ENCODE peak calls at places on chromosomes 6 and 20, in eight cellular contexts. J is KBM-7, B is AG10803, Q is HS-27A, Z is endothelial cell, D is T-cell, W is GM12865, V is lung. K is an unnamed sample.

GRCh38 chr6:4611441-4612129 is 164.6 kb upstream of the CDYL start:
- DNase-seq in J (no peak), B (peak), Q (no peak), Z (no peak), D (no peak), W (no peak), V (no peak), K (no peak)

GRCh38 chr6:16338577-16339262 is 100.3 kb downstream of the GMPR start:
- DNase-seq in J (peak), B (peak), Q (peak), Z (peak), D (no peak), W (no peak), V (peak), K (peak)

GRCh38 chr6:121522771-121523386 is 87.4 kb downstream of the GJA1 start:
- DNase-seq in J (no peak), B (peak), Q (no peak), Z (no peak), D (no peak), W (no peak), V (no peak), K (no peak)

GRCh38 chr6:128807577-128807976 is 75.4 kb upstream of the LAMA2 start:
- DNase-seq in J (peak), B (peak), Q (no peak), Z (no peak), D (no peak), W (peak), V (no peak), K (no peak)

GRCh38 chr6:167652701-167653095 is 174.0 kb upstream of the AFDN start:
- DNase-seq in J (peak), B (no peak), Q (no peak), Z (peak), D (no peak), W (no peak), V (no peak), K (no peak)

GRCh38 chr20:63766695-63767426 is 27.3 kb downstream of the SLC2A4RG start:
- DNase-seq in J (no peak), B (no peak), Q (no peak), Z (no peak), D (no peak), W (no peak), V (no peak), K (no peak)

GRCh38 chr6:158706369-158706982 is 56.6 kb downstream of the SYTL3 start:
- DNase-seq in J (peak), B (peak), Q (peak), Z (peak), D (no peak), W (no peak), V (peak), K (peak)

GRCh38 chr6:110337481-110337880 is 20.7 kb downstream of the METTL24 start:
- DNase-seq in J (no peak), B (peak), Q (no peak), Z (no peak), D (no peak), W (no peak), V (no peak), K (no peak)

K was measured in HAP-1.